ENCODE peak calls at places on chromosomes 16 and 17, in eight cellular contexts. One of them, this sample, is unnamed. For H3K79me2, the result is how much of the 10 kb centered on the place peaks cover.

GRCh38 chr17:62804822-62805221 is 3.3 kb downstream of the MARCHF10 start:
- DNase-seq in GM23248: peak
- DNase-seq in astrocyte: peak
- DNase-seq in hepatocyte: peak
- DNase-seq in PC-9: peak
- DNase-seq in H9: no peak
- DNase-seq in neural progenitor cell: no peak
- DNase-seq in H1: no peak
- DNase-seq in this sample: no peak

GRCh38 chr17:41537990-41538389 is 9.9 kb upstream of the KRT19 start:
- DNase-seq in GM23248: no peak
- DNase-seq in astrocyte: no peak
- DNase-seq in hepatocyte: no peak
- DNase-seq in PC-9: no peak
- DNase-seq in H9: no peak
- DNase-seq in neural progenitor cell: no peak
- DNase-seq in H1: no peak
- DNase-seq in this sample: no peak

GRCh38 chr16:53129281-53130192 is 74.7 kb downstream of the CHD9 start:
- DNase-seq in GM23248: peak
- DNase-seq in astrocyte: peak
- DNase-seq in hepatocyte: peak
- DNase-seq in PC-9: no peak
- DNase-seq in H9: no peak
- DNase-seq in neural progenitor cell: no peak
- DNase-seq in H1: no peak
- DNase-seq in this sample: peak

GRCh38 chr16:49492090-49492801 is 118.6 kb downstream of the C16orf78 start:
- DNase-seq in GM23248: peak
- DNase-seq in astrocyte: no peak
- DNase-seq in hepatocyte: peak
- DNase-seq in PC-9: no peak
- DNase-seq in H9: peak
- DNase-seq in neural progenitor cell: peak
- DNase-seq in H1: peak
- DNase-seq in this sample: peak

GRCh38 chr16:3170440-3171180 is 17.4 kb upstream of the OR1F1 start:
- DNase-seq in GM23248: peak
- DNase-seq in astrocyte: no peak
- DNase-seq in hepatocyte: no peak
- DNase-seq in PC-9: no peak
- DNase-seq in H9: peak
- DNase-seq in neural progenitor cell: peak
- DNase-seq in H1: no peak
- DNase-seq in this sample: no peak

GRCh38 chr17:55454906-55455474 is 33.4 kb upstream of the MMD start:
- DNase-seq in GM23248: peak
- DNase-seq in astrocyte: peak
- DNase-seq in hepatocyte: peak
- DNase-seq in PC-9: no peak
- DNase-seq in H9: no peak
- DNase-seq in neural progenitor cell: no peak
- DNase-seq in H1: no peak
- DNase-seq in this sample: no peak

GRCh38 chr16:78984324-78984723 is 616.2 kb downstream of the MAF start:
- DNase-seq in GM23248: no peak
- DNase-seq in astrocyte: no peak
- DNase-seq in hepatocyte: no peak
- DNase-seq in PC-9: no peak
- DNase-seq in H9: no peak
- DNase-seq in neural progenitor cell: no peak
- DNase-seq in H1: no peak
- DNase-seq in this sample: no peak

GRCh38 chr16:27515874-27516353 is 33.8 kb downstream of the GTF3C1 start:
- DNase-seq in GM23248: peak
- DNase-seq in astrocyte: no peak
- DNase-seq in hepatocyte: peak
- DNase-seq in PC-9: peak
- DNase-seq in H9: peak
- DNase-seq in neural progenitor cell: peak
- DNase-seq in H1: peak
- DNase-seq in this sample: peak

GRCh38 chr16:71404364-71404763 is 37.5 kb downstream of the TLE7 start:
- DNase-seq in GM23248: no peak
- DNase-seq in astrocyte: no peak
- DNase-seq in hepatocyte: no peak
- DNase-seq in PC-9: no peak
- DNase-seq in H9: no peak
- DNase-seq in neural progenitor cell: no peak
- DNase-seq in H1: no peak
- DNase-seq in this sample: no peak

GRCh38 chr17:42241871-42242270 is 34.3 kb downstream of the STAT5B start:
- DNase-seq in GM23248: no peak
- DNase-seq in astrocyte: no peak
- DNase-seq in hepatocyte: no peak
- DNase-seq in PC-9: no peak
- DNase-seq in H9: no peak
- DNase-seq in neural progenitor cell: no peak
- DNase-seq in H1: no peak
- DNase-seq in this sample: no peak

GRCh38 chr17:58402679-58403078 is 14.7 kb downstream of the RNF43 start:
- DNase-seq in GM23248: peak
- DNase-seq in astrocyte: peak
- DNase-seq in hepatocyte: no peak
- DNase-seq in PC-9: peak
- DNase-seq in H9: peak
- DNase-seq in neural progenitor cell: peak
- DNase-seq in H1: no peak
- DNase-seq in this sample: no peak

GRCh38 chr16:69311533-69312388 is 611 bp downstream of the VPS4A start:
- DNase-seq in GM23248: peak
- DNase-seq in astrocyte: no peak
- DNase-seq in hepatocyte: peak
- DNase-seq in PC-9: peak
- DNase-seq in H9: peak
- DNase-seq in neural progenitor cell: peak
- DNase-seq in H1: no peak
- DNase-seq in this sample: peak

GRCh38 chr17:67693811-67694210 is 23.9 kb upstream of the NOL11 start:
- DNase-seq in GM23248: no peak
- DNase-seq in astrocyte: no peak
- DNase-seq in hepatocyte: no peak
- DNase-seq in PC-9: no peak
- DNase-seq in H9: no peak
- DNase-seq in neural progenitor cell: no peak
- DNase-seq in H1: no peak
- DNase-seq in this sample: no peak

GRCh38 chr16:8846401-8846932 is 22.3 kb downstream of the CARHSP1 start:
- DNase-seq in GM23248: no peak
- DNase-seq in astrocyte: no peak
- DNase-seq in hepatocyte: no peak
- DNase-seq in PC-9: no peak
- DNase-seq in H9: peak
- DNase-seq in neural progenitor cell: no peak
- DNase-seq in H1: no peak
- DNase-seq in this sample: peak

DNA sequence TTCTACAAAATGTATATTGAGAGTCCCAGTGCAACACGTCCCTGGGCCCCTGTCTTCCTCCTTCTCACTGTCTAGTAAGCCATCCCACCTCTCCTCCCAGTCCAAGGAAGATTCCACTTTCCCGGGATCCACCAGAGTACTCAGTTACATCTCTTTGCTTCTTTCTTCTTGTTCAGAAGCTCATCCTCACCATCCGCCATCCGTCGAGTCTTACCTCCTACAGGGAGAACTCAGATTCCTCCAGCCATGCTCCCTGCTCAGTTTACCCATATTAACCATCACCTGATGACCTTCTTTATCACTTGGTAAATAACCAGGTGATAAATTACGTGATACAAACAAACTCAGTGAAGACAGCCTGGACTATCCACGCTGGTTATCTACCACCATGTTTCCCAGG is 57.1 kb downstream of the CYTH1 start:
- DNase-seq in GM23248: no peak
- DNase-seq in astrocyte: no peak
- DNase-seq in hepatocyte: no peak
- DNase-seq in PC-9: no peak
- DNase-seq in H9: no peak
- DNase-seq in neural progenitor cell: no peak
- DNase-seq in H1: no peak
- DNase-seq in this sample: no peak
- H3K79me2 ChIP-seq in GM23248: half or more
- H3K79me2 ChIP-seq in astrocyte: half or more
- H3K79me2 ChIP-seq in hepatocyte: half or more
- H3K79me2 ChIP-seq in PC-9: under half
- H3K79me2 ChIP-seq in H9: under half
- H3K79me2 ChIP-seq in neural progenitor cell: under half
- H3K79me2 ChIP-seq in H1: under half
- H3K79me2 ChIP-seq in this sample: half or more

DNA sequence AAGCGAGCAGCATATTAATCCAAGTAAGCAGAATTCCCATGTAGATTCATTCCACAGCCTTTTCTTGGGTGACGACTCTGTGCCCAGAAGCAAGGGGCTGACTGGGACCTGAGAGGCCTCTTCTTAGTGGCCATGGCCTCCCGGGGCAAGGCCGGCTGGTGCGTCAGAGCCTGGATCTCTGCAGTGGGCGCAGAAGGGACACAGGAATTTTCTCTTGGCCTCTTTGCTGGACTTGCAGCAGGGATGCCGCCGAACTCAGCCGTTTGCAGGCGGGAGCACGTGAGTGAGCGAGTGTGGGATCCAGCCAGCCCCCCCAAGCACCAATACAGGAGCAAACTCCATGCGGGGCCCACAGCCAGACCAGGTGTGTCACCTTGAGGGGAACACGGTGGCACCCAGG is 151.8 kb downstream of the RPTOR start:
- DNase-seq in GM23248: peak
- DNase-seq in astrocyte: no peak
- DNase-seq in hepatocyte: no peak
- DNase-seq in PC-9: no peak
- DNase-seq in H9: no peak
- DNase-seq in neural progenitor cell: no peak
- DNase-seq in H1: no peak
- DNase-seq in this sample: peak
- H3K79me2 ChIP-seq in GM23248: half or more
- H3K79me2 ChIP-seq in astrocyte: half or more
- H3K79me2 ChIP-seq in hepatocyte: half or more
- H3K79me2 ChIP-seq in PC-9: under half
- H3K79me2 ChIP-seq in H9: under half
- H3K79me2 ChIP-seq in neural progenitor cell: under half
- H3K79me2 ChIP-seq in H1: half or more
- H3K79me2 ChIP-seq in this sample: half or more

DNA sequence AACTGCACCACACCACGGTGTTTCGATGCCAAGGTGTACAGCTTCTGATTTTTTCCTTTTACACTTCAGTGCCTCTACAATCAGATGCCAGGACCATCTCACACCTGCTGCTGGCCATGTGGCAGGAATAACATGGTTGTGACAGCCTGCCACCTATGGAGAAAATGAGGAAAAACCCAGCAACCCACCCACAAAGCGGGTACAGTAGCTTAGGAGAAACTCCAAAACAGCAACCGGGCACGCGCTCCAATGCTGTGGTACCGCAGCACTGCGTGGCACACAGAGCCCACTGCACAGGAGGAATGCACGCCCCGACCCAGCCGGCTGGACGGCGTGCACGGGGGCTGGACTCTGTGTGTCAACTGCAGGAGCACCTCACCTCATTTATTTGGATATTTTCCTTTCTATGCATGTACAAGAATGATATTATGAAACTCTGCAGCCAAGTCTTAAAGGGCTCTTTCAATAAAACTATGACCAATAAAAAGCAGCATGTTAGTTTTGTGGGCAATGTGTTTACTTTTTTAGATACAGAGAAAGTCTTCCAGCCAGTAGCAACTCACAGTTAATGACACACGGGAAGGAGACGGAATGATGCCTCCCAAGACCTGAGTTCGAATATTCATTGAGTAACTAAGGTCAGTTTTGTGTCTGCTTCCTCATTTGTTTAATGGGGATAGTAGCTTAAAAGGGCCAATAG is 45.9 kb downstream of the MAP1LC3B start:
- DNase-seq in GM23248: no peak
- DNase-seq in astrocyte: no peak
- DNase-seq in hepatocyte: no peak
- DNase-seq in PC-9: no peak
- DNase-seq in H9: no peak
- DNase-seq in neural progenitor cell: no peak
- DNase-seq in H1: no peak
- DNase-seq in this sample: peak
- H3K79me2 ChIP-seq in GM23248: half or more
- H3K79me2 ChIP-seq in astrocyte: under half
- H3K79me2 ChIP-seq in hepatocyte: half or more
- H3K79me2 ChIP-seq in PC-9: under half
- H3K79me2 ChIP-seq in H9: under half
- H3K79me2 ChIP-seq in neural progenitor cell: under half
- H3K79me2 ChIP-seq in H1: under half
- H3K79me2 ChIP-seq in this sample: half or more

DNA sequence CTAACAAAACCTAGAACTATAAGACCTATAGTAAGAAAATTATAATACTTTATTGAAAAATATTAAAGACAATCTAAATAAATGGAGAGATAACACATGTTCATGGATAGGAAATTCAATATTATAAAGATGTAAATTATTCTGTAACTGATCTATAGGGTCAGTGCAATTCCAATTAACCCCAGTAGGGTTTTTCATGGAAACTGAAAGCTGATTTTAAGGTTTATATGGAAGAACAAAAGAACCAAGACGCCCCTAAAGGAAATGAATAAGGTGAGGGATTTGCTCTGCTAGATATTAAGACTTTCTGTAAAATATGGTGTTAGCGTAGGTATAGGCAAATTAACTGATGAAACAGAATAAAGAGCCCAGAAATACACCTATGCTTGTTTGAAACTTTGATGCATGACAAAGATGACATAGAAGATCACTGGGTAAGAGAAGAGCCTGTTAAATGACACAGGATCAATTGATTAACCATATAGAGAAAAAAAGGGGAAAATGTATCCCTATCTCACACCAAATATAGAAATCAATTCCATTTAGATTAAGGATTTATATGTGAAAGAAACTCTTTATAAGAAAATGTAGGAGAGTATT is 3.0 kb downstream of the ICAM2 start:
- DNase-seq in GM23248: no peak
- DNase-seq in astrocyte: no peak
- DNase-seq in hepatocyte: no peak
- DNase-seq in PC-9: no peak
- DNase-seq in H9: no peak
- DNase-seq in neural progenitor cell: no peak
- DNase-seq in H1: no peak
- DNase-seq in this sample: no peak
- H3K79me2 ChIP-seq in GM23248: under half
- H3K79me2 ChIP-seq in astrocyte: under half
- H3K79me2 ChIP-seq in hepatocyte: under half
- H3K79me2 ChIP-seq in PC-9: under half
- H3K79me2 ChIP-seq in H9: under half
- H3K79me2 ChIP-seq in neural progenitor cell: under half
- H3K79me2 ChIP-seq in H1: under half
- H3K79me2 ChIP-seq in this sample: under half

GRCh38 chr17:4703330-4703691 is 626 bp downstream of the PELP1 start:
- DNase-seq in GM23248: peak
- DNase-seq in astrocyte: no peak
- DNase-seq in hepatocyte: no peak
- DNase-seq in PC-9: no peak
- DNase-seq in H9: no peak
- DNase-seq in neural progenitor cell: no peak
- DNase-seq in H1: no peak
- DNase-seq in this sample: no peak
- H3K79me2 ChIP-seq in GM23248: half or more
- H3K79me2 ChIP-seq in astrocyte: half or more
- H3K79me2 ChIP-seq in hepatocyte: half or more
- H3K79me2 ChIP-seq in PC-9: half or more
- H3K79me2 ChIP-seq in H9: under half
- H3K79me2 ChIP-seq in neural progenitor cell: half or more
- H3K79me2 ChIP-seq in H1: half or more
- H3K79me2 ChIP-seq in this sample: half or more

This sample was measured in SK-N-SH.